ENCODE peak calls at places on chromosomes 2 and 18, in six cellular contexts. One of them, this sample, is unnamed.

GRCh38 chr2:161710131-161710915 is 86.1 kb downstream of the SLC4A10 start:
- DNase-seq in HepG2: no peak
- DNase-seq in A549: no peak
- DNase-seq in IMR-90: no peak
- DNase-seq in Peyer's patch: no peak
- DNase-seq in endothelial cell of umbilical vein: no peak
- DNase-seq in this sample: no peak

GRCh38 chr2:139969301-139969700 is 1189.1 kb upstream of the NXPH2 start:
- DNase-seq in HepG2: no peak
- DNase-seq in A549: no peak
- DNase-seq in IMR-90: no peak
- DNase-seq in Peyer's patch: no peak
- DNase-seq in endothelial cell of umbilical vein: no peak
- DNase-seq in this sample: no peak

GRCh38 chr2:218367415-218368149 is 10.9 kb downstream of the CATIP start:
- DNase-seq in HepG2: no peak
- DNase-seq in A549: peak
- DNase-seq in IMR-90: peak
- DNase-seq in Peyer's patch: peak
- DNase-seq in endothelial cell of umbilical vein: peak
- DNase-seq in this sample: peak

GRCh38 chr2:161999331-161999730 is 74.7 kb downstream of the DPP4 start:
- DNase-seq in HepG2: no peak
- DNase-seq in A549: no peak
- DNase-seq in IMR-90: no peak
- DNase-seq in Peyer's patch: no peak
- DNase-seq in endothelial cell of umbilical vein: peak
- DNase-seq in this sample: no peak

GRCh38 chr18:68263481-68263880 is 451.4 kb downstream of the TMX3 start:
- DNase-seq in HepG2: no peak
- DNase-seq in A549: no peak
- DNase-seq in IMR-90: peak
- DNase-seq in Peyer's patch: no peak
- DNase-seq in endothelial cell of umbilical vein: no peak
- DNase-seq in this sample: no peak

GRCh38 chr2:241018051-241018891 is 19.9 kb downstream of the SNED1 start:
- DNase-seq in HepG2: no peak
- DNase-seq in A549: no peak
- DNase-seq in IMR-90: peak
- DNase-seq in Peyer's patch: no peak
- DNase-seq in endothelial cell of umbilical vein: no peak
- DNase-seq in this sample: no peak

GRCh38 chr2:151632993-151633592 is 101.2 kb downstream of the NEB start:
- DNase-seq in HepG2: peak
- DNase-seq in A549: no peak
- DNase-seq in IMR-90: peak
- DNase-seq in Peyer's patch: no peak
- DNase-seq in endothelial cell of umbilical vein: peak
- DNase-seq in this sample: no peak

GRCh38 chr2:239537633-239538356 is 137.0 kb upstream of the HDAC4 start:
- DNase-seq in HepG2: no peak
- DNase-seq in A549: no peak
- DNase-seq in IMR-90: no peak
- DNase-seq in Peyer's patch: peak
- DNase-seq in endothelial cell of umbilical vein: no peak
- DNase-seq in this sample: no peak

GRCh38 chr2:79604748-79605147 is 91.9 kb downstream of the CTNNA2 start:
- DNase-seq in HepG2: no peak
- DNase-seq in A549: no peak
- DNase-seq in IMR-90: no peak
- DNase-seq in Peyer's patch: no peak
- DNase-seq in endothelial cell of umbilical vein: no peak
- DNase-seq in this sample: no peak

GRCh38 chr2:54899576-54900200 is 150.6 kb downstream of the RTN4 start:
- DNase-seq in HepG2: peak
- DNase-seq in A549: peak
- DNase-seq in IMR-90: peak
- DNase-seq in Peyer's patch: no peak
- DNase-seq in endothelial cell of umbilical vein: peak
- DNase-seq in this sample: no peak

DNA sequence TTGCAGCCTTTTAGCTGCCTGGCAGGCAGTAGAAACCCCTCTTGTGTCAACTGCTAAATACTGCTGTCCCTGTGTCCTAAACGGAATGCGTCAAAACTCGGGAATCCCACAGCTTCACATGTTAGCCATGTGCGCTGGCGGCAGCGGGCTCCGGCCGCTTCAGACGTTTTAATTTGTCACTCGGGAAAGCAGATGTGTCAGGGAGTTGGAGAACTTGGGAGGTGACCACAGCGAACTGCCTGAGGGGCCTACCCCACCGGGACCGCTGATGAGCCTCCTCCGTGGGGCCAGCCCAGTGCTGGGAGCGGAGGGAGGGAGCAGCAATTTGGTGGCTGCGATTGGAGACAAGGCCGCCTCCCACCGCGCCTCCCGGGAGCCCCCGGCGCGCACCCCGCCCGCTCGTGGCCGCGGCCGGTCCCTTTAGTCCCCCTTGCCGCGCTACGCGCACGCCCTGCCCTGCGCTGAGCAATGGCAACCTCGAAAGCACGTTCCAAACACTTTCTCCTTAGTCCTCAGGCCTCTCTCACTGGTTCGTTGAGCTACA is 146.1 kb upstream of the SATB2 start:
- DNase-seq in HepG2: no peak
- DNase-seq in A549: no peak
- DNase-seq in IMR-90: no peak
- DNase-seq in Peyer's patch: no peak
- DNase-seq in endothelial cell of umbilical vein: no peak
- DNase-seq in this sample: no peak
- H3K4me3 ChIP-seq in HepG2: no peak
- H3K4me3 ChIP-seq in A549: no peak
- H3K4me3 ChIP-seq in IMR-90: no peak
- H3K4me3 ChIP-seq in Peyer's patch: no peak
- H3K4me3 ChIP-seq in endothelial cell of umbilical vein: no peak
- H3K4me3 ChIP-seq in this sample: peak

DNA sequence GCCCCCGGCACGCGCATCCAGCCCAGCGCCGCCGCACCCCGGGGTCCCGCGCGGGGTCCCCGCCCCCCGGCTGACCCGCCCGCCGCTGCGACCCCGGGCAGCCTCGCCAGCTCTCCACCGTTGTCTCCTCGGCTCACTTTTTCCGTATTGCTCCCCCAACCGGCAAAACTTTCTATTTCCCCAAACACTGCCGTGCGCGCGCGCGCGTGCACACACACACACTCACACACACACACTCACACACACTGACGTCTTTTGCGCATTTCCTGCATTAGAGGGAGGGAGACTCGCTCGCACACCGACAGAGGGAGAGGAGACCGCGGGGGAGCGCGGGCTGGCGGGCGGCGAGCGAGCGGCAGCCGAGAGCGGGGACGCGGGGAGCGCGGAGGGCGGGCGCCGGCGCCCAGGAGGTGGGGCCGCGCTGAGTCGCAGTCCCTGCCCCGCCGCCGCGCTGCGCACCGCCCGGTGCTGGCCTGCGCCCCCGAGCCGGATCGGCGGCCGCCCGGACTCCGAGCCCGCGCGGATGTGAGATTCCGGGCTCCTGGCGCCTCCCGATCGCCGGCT is 542 bp upstream of the PRKCE start:
- DNase-seq in HepG2: peak
- DNase-seq in A549: peak
- DNase-seq in IMR-90: peak
- DNase-seq in Peyer's patch: peak
- DNase-seq in endothelial cell of umbilical vein: peak
- DNase-seq in this sample: peak
- TF ChIP-seq POLR2A in HepG2: no peak
- TF ChIP-seq POLR2A in A549: peak
- TF ChIP-seq POLR2A in IMR-90: peak
- TF ChIP-seq POLR2A in Peyer's patch: peak
- TF ChIP-seq POLR2A in endothelial cell of umbilical vein: peak
- TF ChIP-seq POLR2A in this sample: peak

DNA sequence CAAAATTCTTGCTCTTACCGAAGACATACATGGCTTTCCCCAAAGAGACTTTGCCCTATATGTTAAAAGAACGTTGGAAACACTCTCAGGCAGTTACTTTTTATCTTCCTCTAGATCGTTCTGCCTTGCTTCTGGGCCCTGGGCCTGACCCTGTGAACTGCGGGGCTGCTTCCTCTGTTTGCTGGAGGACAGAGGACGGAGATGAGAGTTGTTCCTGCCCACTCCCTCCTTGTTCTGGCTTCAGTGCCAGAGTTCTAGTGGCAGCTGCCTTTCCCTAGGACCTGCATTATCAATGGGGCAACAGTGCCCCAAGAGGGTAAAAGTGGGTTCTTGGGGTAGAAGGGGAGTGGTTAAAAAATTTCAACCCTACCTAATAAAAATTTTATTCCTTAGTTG is 6.5 kb upstream of the FN1 start:
- DNase-seq in HepG2: no peak
- DNase-seq in A549: no peak
- DNase-seq in IMR-90: no peak
- DNase-seq in Peyer's patch: no peak
- DNase-seq in endothelial cell of umbilical vein: no peak
- DNase-seq in this sample: no peak
- H3K4me3 ChIP-seq in HepG2: peak
- H3K4me3 ChIP-seq in A549: no peak
- H3K4me3 ChIP-seq in IMR-90: no peak
- H3K4me3 ChIP-seq in Peyer's patch: no peak
- H3K4me3 ChIP-seq in endothelial cell of umbilical vein: no peak
- H3K4me3 ChIP-seq in this sample: no peak

DNA sequence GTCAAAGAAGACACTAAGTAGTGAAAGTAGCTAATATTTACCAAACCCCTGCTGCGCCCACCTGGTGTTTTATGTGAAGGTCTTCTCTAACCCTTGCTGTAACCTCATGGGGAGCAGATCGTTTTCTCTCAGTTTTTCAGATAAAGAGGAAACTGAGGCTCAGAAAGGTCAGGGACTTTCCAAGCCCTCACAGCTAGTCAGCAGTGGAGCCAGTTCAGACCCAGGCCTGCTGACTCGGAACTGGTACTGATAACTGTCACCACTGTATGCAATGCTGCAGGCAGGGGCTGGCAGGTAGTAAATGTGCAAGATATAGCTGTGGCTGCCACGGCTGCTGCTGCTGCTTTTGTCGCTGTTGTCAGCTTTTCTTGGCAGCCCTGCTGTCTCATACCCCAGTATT is 69.1 kb downstream of the LRRFIP1 start:
- DNase-seq in HepG2: no peak
- DNase-seq in A549: no peak
- DNase-seq in IMR-90: no peak
- DNase-seq in Peyer's patch: no peak
- DNase-seq in endothelial cell of umbilical vein: no peak
- DNase-seq in this sample: no peak
- TF ChIP-seq POLR2A in HepG2: no peak
- TF ChIP-seq POLR2A in A549: no peak
- TF ChIP-seq POLR2A in IMR-90: no peak
- TF ChIP-seq POLR2A in Peyer's patch: no peak
- TF ChIP-seq POLR2A in endothelial cell of umbilical vein: no peak
- TF ChIP-seq POLR2A in this sample: no peak

DNA sequence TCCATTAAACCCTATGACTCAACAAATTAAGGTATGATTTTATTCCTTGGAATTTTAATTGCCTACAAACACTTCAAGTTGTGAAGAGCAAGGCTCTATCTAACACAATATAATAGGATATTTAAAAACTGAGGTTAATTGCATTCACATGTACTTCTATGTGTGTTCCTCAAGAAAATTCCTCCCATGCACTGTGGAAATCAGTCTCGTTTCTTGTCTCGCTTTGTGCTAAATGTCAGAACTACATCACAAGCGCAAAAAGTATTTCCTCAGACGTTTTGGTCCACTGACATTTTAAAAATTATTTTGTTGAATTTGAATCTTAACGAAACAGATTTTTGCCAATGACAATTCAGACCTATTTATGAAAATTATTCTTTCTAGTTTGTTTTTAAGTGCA is 109.5 kb upstream of the UNC80 start:
- DNase-seq in HepG2: no peak
- DNase-seq in A549: no peak
- DNase-seq in IMR-90: no peak
- DNase-seq in Peyer's patch: no peak
- DNase-seq in endothelial cell of umbilical vein: no peak
- DNase-seq in this sample: no peak
- H3K4me3 ChIP-seq in HepG2: no peak
- H3K4me3 ChIP-seq in A549: no peak
- H3K4me3 ChIP-seq in IMR-90: no peak
- H3K4me3 ChIP-seq in Peyer's patch: no peak
- H3K4me3 ChIP-seq in endothelial cell of umbilical vein: no peak
- H3K4me3 ChIP-seq in this sample: no peak

DNA sequence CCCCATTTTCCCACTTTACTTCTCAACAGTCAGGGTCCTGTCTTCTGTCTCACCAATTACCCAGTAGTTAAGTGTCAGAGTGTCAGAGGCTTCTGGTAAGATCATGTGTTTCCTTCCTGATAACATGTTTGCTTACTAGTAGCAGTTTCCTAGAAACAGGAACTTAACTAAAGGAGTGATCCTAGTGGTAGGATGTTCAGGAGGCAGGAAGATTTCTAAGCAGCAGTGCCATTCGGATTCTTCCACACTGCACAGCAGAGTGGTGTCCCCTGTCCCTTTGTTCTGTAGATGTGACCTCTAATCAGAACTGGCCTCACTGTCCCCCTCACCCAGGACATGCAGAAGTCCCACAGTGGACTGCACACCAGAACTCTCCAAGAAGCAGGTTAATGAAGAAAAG is 221.8 kb upstream of the OSR1 start:
- DNase-seq in HepG2: no peak
- DNase-seq in A549: no peak
- DNase-seq in IMR-90: no peak
- DNase-seq in Peyer's patch: no peak
- DNase-seq in endothelial cell of umbilical vein: no peak
- DNase-seq in this sample: no peak
- TF ChIP-seq POLR2A in HepG2: no peak
- TF ChIP-seq POLR2A in A549: no peak
- TF ChIP-seq POLR2A in IMR-90: no peak
- TF ChIP-seq POLR2A in Peyer's patch: no peak
- TF ChIP-seq POLR2A in endothelial cell of umbilical vein: no peak
- TF ChIP-seq POLR2A in this sample: no peak

GRCh38 chr2:23803275-23803964 is 123.5 kb downstream of the ATAD2B start:
- DNase-seq in HepG2: no peak
- DNase-seq in A549: no peak
- DNase-seq in IMR-90: peak
- DNase-seq in Peyer's patch: no peak
- DNase-seq in endothelial cell of umbilical vein: peak
- DNase-seq in this sample: no peak
- H3K4me3 ChIP-seq in HepG2: no peak
- H3K4me3 ChIP-seq in A549: no peak
- H3K4me3 ChIP-seq in IMR-90: no peak
- H3K4me3 ChIP-seq in Peyer's patch: no peak
- H3K4me3 ChIP-seq in endothelial cell of umbilical vein: no peak
- H3K4me3 ChIP-seq in this sample: no peak

GRCh38 chr2:231356474-231356849 is 39.0 kb upstream of the B3GNT7 start:
- DNase-seq in HepG2: no peak
- DNase-seq in A549: no peak
- DNase-seq in IMR-90: peak
- DNase-seq in Peyer's patch: no peak
- DNase-seq in endothelial cell of umbilical vein: no peak
- DNase-seq in this sample: no peak
- TF ChIP-seq POLR2A in HepG2: no peak
- TF ChIP-seq POLR2A in A549: no peak
- TF ChIP-seq POLR2A in IMR-90: no peak
- TF ChIP-seq POLR2A in Peyer's patch: no peak
- TF ChIP-seq POLR2A in endothelial cell of umbilical vein: no peak
- TF ChIP-seq POLR2A in this sample: no peak

GRCh38 chr18:24656571-24656971 is 196.1 kb downstream of the HRH4 start:
- DNase-seq in HepG2: no peak
- DNase-seq in A549: no peak
- DNase-seq in IMR-90: peak
- DNase-seq in Peyer's patch: no peak
- DNase-seq in endothelial cell of umbilical vein: no peak
- DNase-seq in this sample: no peak
- H3K4me3 ChIP-seq in HepG2: no peak
- H3K4me3 ChIP-seq in A549: no peak
- H3K4me3 ChIP-seq in IMR-90: no peak
- H3K4me3 ChIP-seq in Peyer's patch: no peak
- H3K4me3 ChIP-seq in endothelial cell of umbilical vein: no peak
- H3K4me3 ChIP-seq in this sample: no peak

This sample was measured in suprapubic skin.